ENCODE peak calls at places on chromosomes 12 and 14, in nine cellular contexts. W is OCI-LY7, N is cardiac muscle cell, V is HCT116, U is heart left ventricle, O is PC-3, K is iPS DF 6.9, F is GM12878, Y is IMR-90. R is an unnamed sample.

GRCh38 chr12:110247340-110248095 is 33.5 kb upstream of the ATP2A2 start:
- DNase-seq in W (no peak), N (no peak), V (no peak), U (peak), O (peak), K (no peak), F (no peak), Y (no peak), R (peak)

GRCh38 chr14:67964391-67964812 is 144.8 kb downstream of the RAD51B start:
- DNase-seq in W (no peak), N (no peak), V (no peak), U (no peak), O (peak), K (no peak), F (no peak), Y (peak), R (peak)

GRCh38 chr14:79186523-79186922 is 1016.4 kb downstream of the NRXN3 start:
- DNase-seq in W (no peak), N (no peak), V (no peak), U (no peak), O (no peak), K (no peak), F (no peak), Y (peak), R (no peak)

GRCh38 chr12:55610598-55610997 is 26.1 kb upstream of the OR10P1 start:
- DNase-seq in W (no peak), N (no peak), V (no peak), U (no peak), O (no peak), K (no peak), F (no peak), Y (no peak), R (no peak)

GRCh38 chr14:77026166-77026929 is 2.2 kb downstream of the IRF2BPL start:
- DNase-seq in W (no peak), N (peak), V (no peak), U (no peak), O (peak), K (no peak), F (no peak), Y (peak), R (peak)

GRCh38 chr14:30679032-30679431 is 56.9 kb downstream of the SCFD1 start:
- DNase-seq in W (no peak), N (no peak), V (no peak), U (no peak), O (no peak), K (no peak), F (no peak), Y (no peak), R (no peak)

GRCh38 chr12:116313194-116313910 is 35.9 kb upstream of the MED13L start:
- DNase-seq in W (no peak), N (no peak), V (no peak), U (no peak), O (no peak), K (no peak), F (no peak), Y (no peak), R (no peak)

GRCh38 chr12:39112064-39112463 is 206.7 kb upstream of the CPNE8 start:
- DNase-seq in W (no peak), N (no peak), V (no peak), U (no peak), O (no peak), K (no peak), F (no peak), Y (no peak), R (no peak)

GRCh38 chr12:1779783-1780182 is 40.6 kb upstream of the LRTM2 start:
- DNase-seq in W (no peak), N (no peak), V (no peak), U (no peak), O (no peak), K (no peak), F (no peak), Y (peak), R (peak)

DNA sequence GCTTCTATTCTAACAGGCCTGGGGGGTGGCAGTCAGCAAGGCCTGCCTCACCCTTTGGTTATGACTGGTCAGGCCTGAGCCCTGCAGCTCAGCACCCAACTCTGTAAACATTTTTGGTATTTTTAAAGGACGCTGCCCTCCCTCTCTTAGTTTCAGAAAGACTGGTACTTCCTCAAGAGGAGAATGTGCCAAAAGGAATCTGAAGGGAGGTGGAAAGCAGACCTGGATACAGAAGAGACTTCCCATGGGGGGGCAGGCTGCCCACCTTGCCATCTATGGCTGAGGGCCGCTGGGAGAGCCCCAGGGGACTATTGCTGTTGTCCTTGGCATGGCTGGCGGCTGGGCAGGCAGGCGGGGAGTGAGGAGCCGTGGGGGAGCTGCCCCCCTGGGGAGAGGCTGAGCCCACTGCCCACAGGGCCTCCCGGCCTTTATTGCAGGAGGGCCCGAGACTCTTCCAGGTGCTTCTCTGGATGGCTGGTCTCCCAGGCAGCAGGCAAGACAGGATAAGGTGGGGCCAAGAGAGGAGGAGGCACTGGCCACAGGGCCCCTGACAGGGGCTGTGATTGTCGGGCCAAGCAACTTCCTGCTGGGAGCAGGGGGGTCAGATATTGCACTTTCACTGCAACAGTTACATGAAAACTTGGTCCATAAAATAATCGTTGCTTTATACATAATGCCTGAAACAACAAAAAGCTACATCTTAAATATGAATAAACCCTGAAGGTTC is 3.5 kb downstream of the ARL6IP4 start:
- DNase-seq in W (no peak), N (no peak), V (no peak), U (no peak), O (no peak), K (no peak), F (no peak), Y (no peak), R (no peak)
- H3K27ac ChIP-seq in W (no peak), N (peak), V (no peak), U (peak), O (no peak), K (no peak), F (no peak), Y (no peak), R (no peak)

DNA sequence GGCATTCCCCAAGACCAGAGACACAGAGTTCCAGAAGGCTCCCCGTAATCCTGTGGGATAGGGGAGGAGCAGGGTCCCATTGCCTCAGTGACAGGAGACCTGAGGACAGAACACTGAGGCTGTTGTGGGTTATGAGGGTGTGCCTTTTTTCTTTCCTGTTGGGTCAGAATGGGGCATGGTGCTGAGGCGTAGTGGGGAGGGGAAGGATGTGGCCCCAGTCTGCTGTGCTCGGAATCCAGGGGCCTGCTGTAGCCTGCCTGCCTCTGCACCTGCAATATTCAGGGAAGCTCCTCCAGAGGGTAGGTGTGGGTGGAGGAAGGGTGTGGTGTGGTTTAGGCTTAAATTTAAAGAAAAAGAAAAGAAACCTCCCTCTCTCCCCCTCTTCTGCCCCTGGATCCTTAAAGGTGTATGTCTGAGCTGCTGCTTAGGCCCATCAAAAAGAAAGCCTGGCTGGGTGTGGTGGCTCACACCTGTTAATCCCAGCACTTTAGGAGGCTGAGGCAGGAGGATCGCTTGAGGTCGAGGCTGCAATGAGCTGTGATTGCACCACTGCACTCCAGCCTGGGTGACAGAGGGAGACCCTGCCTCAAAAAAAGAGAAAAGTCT is 18.7 kb downstream of the PLEKHG3 start:
- DNase-seq in W (no peak), N (no peak), V (no peak), U (peak), O (no peak), K (no peak), F (no peak), Y (no peak), R (peak)
- H3K27ac ChIP-seq in W (no peak), N (no peak), V (no peak), U (peak), O (no peak), K (no peak), F (no peak), Y (no peak), R (peak)

DNA sequence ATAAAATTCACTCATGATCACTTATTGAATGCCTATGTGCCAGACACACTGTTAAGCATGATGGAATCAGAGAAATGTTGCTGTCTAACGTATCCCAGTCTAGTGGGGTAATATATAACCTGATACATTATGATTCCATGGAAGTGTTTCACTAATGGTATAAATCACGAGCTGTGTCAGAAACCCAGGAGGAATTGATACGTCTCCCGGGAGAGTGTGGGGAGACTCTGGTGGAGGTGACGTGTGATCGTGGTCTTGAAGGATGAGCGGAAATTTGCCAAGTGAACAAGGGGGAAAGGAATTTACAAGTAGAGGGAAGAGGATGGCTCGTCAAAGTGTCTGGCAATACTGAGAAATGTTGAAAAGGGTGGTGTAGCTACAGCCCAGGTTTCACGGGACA is 26.4 kb downstream of the MANSC1 start:
- DNase-seq in W (no peak), N (no peak), V (no peak), U (no peak), O (no peak), K (no peak), F (no peak), Y (peak), R (no peak)
- H3K27ac ChIP-seq in W (no peak), N (no peak), V (no peak), U (no peak), O (no peak), K (no peak), F (no peak), Y (no peak), R (no peak)

GRCh38 chr12:30823140-30823669 is 68.5 kb upstream of the CAPRIN2 start:
- DNase-seq in W (no peak), N (peak), V (no peak), U (peak), O (no peak), K (no peak), F (no peak), Y (no peak), R (no peak)
- H3K27ac ChIP-seq in W (no peak), N (no peak), V (no peak), U (peak), O (no peak), K (no peak), F (no peak), Y (no peak), R (no peak)

GRCh38 chr14:64112859-64113258 is 181.3 kb downstream of the ESR2 start:
- DNase-seq in W (no peak), N (no peak), V (no peak), U (no peak), O (peak), K (no peak), F (no peak), Y (no peak), R (no peak)
- H3K27ac ChIP-seq in W (no peak), N (no peak), V (no peak), U (peak), O (no peak), K (no peak), F (no peak), Y (no peak), R (no peak)

GRCh38 chr14:104971447-104972240 is 6.5 kb downstream of the AHNAK2 start:
- DNase-seq in W (no peak), N (no peak), V (no peak), U (peak), O (no peak), K (no peak), F (no peak), Y (no peak), R (no peak)
- H3K27ac ChIP-seq in W (no peak), N (no peak), V (peak), U (peak), O (peak), K (no peak), F (no peak), Y (no peak), R (peak)

R was measured in mammary epithelial cell.